ENCODE peak calls at places on chromosomes 12 and 14, in ten cellular contexts. E, R, H, C, K, M, B, S, F and N are unnamed samples. For H3K4me1 and H3K27me3, the result is how much of the 10 kb centered on the place peaks cover.

GRCh38 chr12:10205251-10205807 is 7.3 kb upstream of the GABARAPL1 start:
- DNase-seq in B (no peak), C (no peak), E (peak), M (no peak), H (no peak), S (no peak), K (no peak), F (peak), R (no peak), N (peak)

GRCh38 chr12:16573652-16574077 is 32.3 kb downstream of the LMO3 start:
- DNase-seq in M (peak), C (no peak), H (no peak), F (peak), E (no peak), B (peak), S (no peak), K (peak), R (peak), N (no peak)

GRCh38 chr12:10636611-10637010 is 23.2 kb upstream of the MAGOHB start:
- DNase-seq in K (no peak), R (no peak), F (no peak), B (no peak), H (no peak), S (no peak), M (no peak), C (no peak), E (no peak), N (no peak)

GRCh38 chr12:115470526-115470925 is 786.6 kb upstream of the TBX3 start:
- DNase-seq in S (no peak), C (no peak), R (no peak), F (no peak), B (no peak), K (no peak), H (no peak), E (no peak), M (peak), N (no peak)

GRCh38 chr14:65403231-65403630 is 9.3 kb upstream of the FUT8 start:
- DNase-seq in H (no peak), B (no peak), K (no peak), C (no peak), E (peak), R (no peak), M (no peak), F (no peak), S (no peak), N (no peak)

GRCh38 chr12:52022841-52023181 is 16.1 kb downstream of the TAMALIN start:
- DNase-seq in C (no peak), R (no peak), E (no peak), M (peak), S (no peak), H (peak), K (peak), B (no peak), F (no peak), N (no peak)

GRCh38 chr14:71123579-71124135 is 216.4 kb downstream of the PCNX1 start:
- DNase-seq in B (no peak), H (no peak), R (no peak), E (no peak), K (no peak), M (no peak), F (no peak), S (no peak), C (no peak), N (no peak)

GRCh38 chr12:64618953-64619590 is 8.8 kb downstream of the RASSF3 start:
- DNase-seq in S (no peak), E (peak), C (no peak), H (no peak), F (peak), M (no peak), B (no peak), R (no peak), K (no peak), N (no peak)

GRCh38 chr12:89251326-89252237 is 100.7 kb downstream of the DUSP6 start:
- DNase-seq in R (no peak), S (no peak), C (no peak), M (no peak), H (no peak), E (no peak), B (no peak), F (no peak), K (no peak), N (no peak)

GRCh38 chr14:71139058-71139946 is 232.0 kb downstream of the PCNX1 start:
- DNase-seq in E (peak), S (peak), R (peak), F (peak), B (peak), C (peak), M (peak), K (peak), H (peak), N (no peak)

GRCh38 chr14:46245281-46245680 is 406.3 kb downstream of the RPL10L start:
- DNase-seq in E (no peak), C (no peak), F (no peak), B (no peak), M (no peak), H (no peak), S (no peak), K (no peak), R (no peak), N (no peak)

DNA sequence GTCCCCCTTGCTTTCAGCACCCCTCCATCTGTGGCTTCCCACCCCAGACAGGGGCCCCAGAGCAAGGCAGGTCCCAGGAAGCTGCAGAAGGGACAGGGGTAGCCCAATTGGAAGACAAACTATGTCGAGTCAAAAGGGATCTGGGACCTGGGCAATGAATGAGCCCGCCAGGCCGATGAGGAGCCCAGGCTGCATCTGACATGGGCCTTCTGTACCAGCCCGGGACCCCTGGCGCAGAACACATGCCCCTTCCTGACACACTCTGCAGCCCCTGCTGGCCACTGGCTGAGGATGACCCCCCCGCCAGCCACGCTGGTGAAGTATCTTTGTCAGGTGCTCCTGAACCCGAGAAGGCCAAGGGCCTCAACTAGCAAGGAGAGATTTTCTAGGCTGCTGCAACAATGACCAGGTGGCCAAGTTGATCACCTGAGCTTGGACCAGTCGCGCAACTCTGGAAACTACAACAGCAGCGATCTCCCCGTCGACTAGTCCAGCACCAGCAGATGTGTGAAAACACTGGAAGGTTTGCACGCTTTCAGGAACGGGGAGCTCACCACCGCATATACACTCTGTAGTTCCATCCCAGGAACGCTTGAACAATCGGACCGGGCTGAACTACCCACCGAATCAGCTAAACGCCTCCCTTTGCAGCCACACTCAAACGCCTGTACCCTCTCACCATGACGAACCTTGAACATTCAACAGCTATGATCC is 119.0 kb downstream of the NCOR2 start:
- DNase-seq in R (no peak), E (no peak), B (no peak), F (no peak), M (no peak), S (no peak), K (no peak), H (no peak), C (no peak), N (no peak)
- H3K4me1 ChIP-seq in R (under half), E (under half), B (under half), F (under half), M (under half), S (under half), K (under half), H (under half), C (under half), N (under half)

GRCh38 chr12:6106208-6106607 is 18.3 kb downstream of the VWF start:
- DNase-seq in R (no peak), S (no peak), F (no peak), B (no peak), K (no peak), H (no peak), M (no peak), E (no peak), C (no peak), N (no peak)
- H3K27me3 ChIP-seq in R (under half), S (under half), F (under half), B (under half), K (under half), H (under half), M (under half), E (under half), C (under half), N (under half)

GRCh38 chr14:37563189-37563588 is 31.9 kb downstream of the FOXA1 start:
- DNase-seq in H (no peak), S (no peak), B (no peak), R (no peak), M (no peak), F (no peak), E (no peak), C (no peak), K (no peak), N (no peak)

GRCh38 chr14:37566811-37567371 is 28.2 kb downstream of the FOXA1 start:
- DNase-seq in K (no peak), M (peak), E (peak), B (no peak), H (no peak), F (no peak), C (no peak), R (no peak), S (no peak), N (no peak)

GRCh38 chr14:37571391-37571790 is 23.7 kb downstream of the FOXA1 start:
- DNase-seq in F (no peak), C (no peak), H (no peak), K (no peak), R (no peak), S (no peak), E (no peak), B (no peak), M (no peak), N (no peak)

GRCh38 chr14:37569729-37570128 is 25.3 kb downstream of the FOXA1 start:
- DNase-seq in R (no peak), S (no peak), C (no peak), M (no peak), F (no peak), H (no peak), B (no peak), K (peak), E (no peak), N (no peak)

DNA sequence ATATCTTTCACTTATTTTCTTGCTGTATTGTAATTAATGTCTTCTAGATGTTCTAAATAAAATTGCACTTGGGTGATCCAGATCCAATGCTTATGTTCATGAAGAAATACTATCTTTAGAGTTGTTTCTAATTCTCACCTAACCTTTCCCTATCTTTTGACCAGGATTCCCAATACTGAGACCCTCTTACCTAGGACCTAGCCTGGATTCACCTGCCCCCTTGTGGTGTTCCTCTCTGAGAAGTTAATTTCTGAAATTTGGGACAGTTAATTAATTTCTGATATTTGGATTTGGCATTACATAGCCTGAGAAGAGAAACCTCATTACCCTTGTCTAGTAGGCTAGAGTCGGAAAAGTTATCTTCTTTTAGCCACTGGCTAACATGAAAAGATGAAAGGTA is 29.5 kb downstream of the FOXA1 start:
- DNase-seq in H (no peak), R (no peak), B (no peak), M (no peak), F (no peak), K (peak), S (no peak), C (no peak), E (no peak), N (no peak)
- TF ChIP-seq CTCF in H (no peak), R (no peak), B (no peak), M (peak), F (peak), K (peak), S (no peak), C (no peak), E (peak), N (peak)

GRCh38 chr14:49966304-49966809 is 73.5 kb downstream of the ARF6 start:
- DNase-seq in M (peak), H (no peak), B (no peak), F (no peak), R (peak), C (no peak), S (no peak), E (peak), K (peak), N (no peak)

GRCh38 chr14:49961270-49962222 is 68.7 kb downstream of the ARF6 start:
- DNase-seq in S (no peak), H (no peak), C (no peak), F (peak), M (no peak), K (no peak), E (peak), R (no peak), B (no peak), N (peak)

GRCh38 chr14:49960453-49960852 is 67.6 kb downstream of the ARF6 start:
- DNase-seq in K (no peak), H (no peak), B (no peak), M (no peak), R (no peak), C (no peak), F (no peak), E (no peak), S (no peak), N (no peak)

GRCh38 chr14:49959822-49960408 is 67.0 kb downstream of the ARF6 start:
- DNase-seq in R (no peak), B (no peak), K (no peak), F (no peak), H (peak), M (no peak), C (no peak), E (no peak), S (no peak), N (no peak)

DNA sequence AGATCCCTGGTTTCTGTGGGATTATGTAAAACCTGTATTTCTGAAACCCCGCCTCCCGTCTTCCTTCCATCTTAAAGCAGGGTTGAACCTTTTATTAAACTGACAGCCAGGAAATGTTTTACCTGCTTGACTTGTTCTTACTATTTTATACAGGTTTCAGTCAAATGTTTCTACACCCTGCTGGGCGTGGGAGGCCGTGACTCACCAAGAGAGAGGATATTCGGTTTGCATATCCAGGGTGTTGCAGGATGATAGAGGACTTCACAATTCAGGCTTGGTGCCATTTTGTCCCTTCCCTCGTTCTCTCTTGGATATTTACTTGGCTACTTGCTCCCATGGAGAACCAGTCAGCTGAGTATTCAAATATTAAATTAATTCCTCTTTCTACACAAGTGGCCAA is 69.7 kb downstream of the ARF6 start:
- DNase-seq in H (peak), S (no peak), K (no peak), R (no peak), F (no peak), B (no peak), M (no peak), C (no peak), E (peak), N (peak)
- H3K4me1 ChIP-seq in H (under half), S (under half), K (under half), R (under half), F (under half), B (under half), M (under half), C (under half), E (under half), N (under half)

DNA sequence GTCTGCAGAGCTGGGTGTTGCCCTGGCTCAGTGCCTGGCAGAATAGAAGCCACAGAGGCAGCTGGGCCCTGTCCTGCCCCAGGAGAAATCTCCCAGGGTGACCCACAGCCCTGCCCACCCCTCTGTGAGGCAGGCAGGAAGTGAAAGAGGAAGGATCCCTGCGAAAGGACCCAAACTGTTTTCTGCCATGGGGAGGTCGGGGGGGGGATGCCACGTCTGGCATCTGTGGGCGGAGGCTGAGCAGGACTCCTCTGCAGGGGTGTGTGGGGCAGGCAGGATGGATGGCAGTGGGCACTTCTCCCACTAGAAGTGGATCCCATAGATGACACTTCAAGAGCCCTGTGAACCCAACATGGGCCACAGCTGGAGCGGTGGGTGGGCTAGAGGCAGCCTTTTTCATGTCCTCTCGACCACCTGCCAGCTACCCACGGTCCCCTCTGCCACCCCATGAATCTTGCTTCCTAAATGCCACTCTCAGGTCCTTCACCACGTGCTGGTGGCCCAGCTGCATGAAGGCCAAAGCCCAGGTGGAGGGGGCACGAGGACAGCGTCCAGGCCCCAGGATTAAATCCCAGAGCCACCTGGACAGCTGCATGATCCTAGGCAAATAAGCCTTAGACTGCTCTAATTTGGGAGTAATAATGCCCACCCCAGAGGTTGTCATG is 3.6 kb downstream of the PAPLN start:
- DNase-seq in R (no peak), K (no peak), C (no peak), S (no peak), H (peak), B (peak), E (no peak), M (no peak), F (no peak), N (no peak)
- H3K27me3 ChIP-seq in R (under half), K (under half), C (under half), S (under half), H (under half), B (under half), E (under half), M (under half), F (under half), N (under half)

GRCh38 chr12:108653082-108653516 is 19.4 kb upstream of the SELPLG start:
- DNase-seq in B (no peak), K (no peak), R (no peak), F (no peak), S (no peak), H (no peak), E (no peak), C (no peak), M (no peak), N (no peak)

GRCh38 chr12:108653922-108654321 is 20.2 kb upstream of the SELPLG start:
- DNase-seq in C (no peak), S (no peak), F (no peak), M (no peak), K (no peak), H (no peak), B (no peak), E (no peak), R (no peak), N (no peak)

DNA sequence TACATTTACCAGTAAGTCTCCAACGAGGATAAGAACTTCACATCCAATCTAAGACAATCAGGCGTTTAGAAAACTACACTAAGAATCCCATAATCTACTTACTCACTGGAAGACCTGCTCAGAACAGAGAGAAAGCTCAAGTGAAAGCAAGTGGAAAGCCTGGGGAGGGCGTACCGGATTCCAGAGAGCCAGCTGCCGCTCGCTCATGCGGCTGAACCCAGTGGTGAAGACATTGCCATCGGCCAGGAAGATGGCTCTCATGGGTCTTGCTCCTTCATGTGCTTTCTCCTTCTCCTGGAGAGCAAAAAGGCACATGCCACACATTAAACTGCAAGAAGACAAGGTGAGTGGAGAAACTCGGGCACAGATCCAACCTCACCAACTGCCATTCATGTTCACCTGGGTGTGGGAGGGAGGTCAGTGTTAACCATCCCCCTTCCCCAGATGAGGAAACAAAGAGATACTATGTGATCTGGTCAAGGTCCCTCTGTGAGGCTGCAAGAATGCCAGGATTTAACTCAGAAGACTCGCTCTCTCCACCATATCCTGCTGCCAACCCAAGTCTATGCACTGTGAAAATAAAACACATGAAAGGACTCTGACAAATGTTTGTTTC is 23.5 kb upstream of the SELPLG start:
- DNase-seq in E (no peak), F (no peak), R (no peak), H (no peak), K (peak), S (no peak), C (no peak), B (no peak), M (no peak), N (no peak)
- TF ChIP-seq CTCF in E (no peak), F (no peak), R (no peak), H (no peak), K (no peak), S (no peak), C (no peak), B (no peak), M (no peak), N (no peak)